ENCODE peak calls at places on chromosomes 12 and 14, in seven cellular contexts. O, V, J, H, A, Q and M are unnamed samples.

GRCh38 chr12:55933158-55933798 is 2.3 kb downstream of the DGKA start:
- DNase-seq in A (no peak), O (no peak), J (no peak), H (no peak), V (no peak), Q (no peak), M (no peak)

GRCh38 chr14:36910578-36910977 is 248.9 kb downstream of the PAX9 start:
- DNase-seq in Q (no peak), H (no peak), V (no peak), J (no peak), O (no peak), A (no peak), M (no peak)

GRCh38 chr14:93263416-93263815 is 56.4 kb downstream of the UBR7 start:
- DNase-seq in J (no peak), H (no peak), V (no peak), O (no peak), A (no peak), Q (no peak), M (no peak)

GRCh38 chr12:19688489-19688888 is 249.2 kb downstream of the AEBP2 start:
- DNase-seq in Q (no peak), J (no peak), A (no peak), H (no peak), V (no peak), O (no peak), M (no peak)

GRCh38 chr12:101715045-101715444 is 17.6 kb downstream of the CHPT1 start:
- DNase-seq in A (no peak), Q (no peak), O (no peak), J (no peak), H (no peak), V (no peak), M (no peak)

GRCh38 chr14:90518941-90519256 is 122.1 kb downstream of the CALM1 start:
- DNase-seq in Q (peak), O (peak), H (peak), V (peak), A (no peak), J (peak), M (no peak)

GRCh38 chr12:80262372-80263170 is 163.2 kb downstream of the OTOGL start:
- DNase-seq in V (no peak), A (no peak), O (no peak), H (no peak), J (no peak), Q (no peak), M (peak)

GRCh38 chr12:12336049-12336411 is 14.0 kb downstream of the MANSC1 start:
- DNase-seq in Q (peak), A (no peak), J (no peak), O (no peak), H (no peak), V (no peak), M (no peak)

GRCh38 chr14:104187121-104187889 is 48.9 kb downstream of the KIF26A start:
- DNase-seq in O (no peak), J (no peak), H (no peak), Q (no peak), V (no peak), A (no peak), M (no peak)

GRCh38 chr12:78101181-78101876 is 270.6 kb downstream of the NAV3 start:
- DNase-seq in H (no peak), O (no peak), Q (no peak), J (no peak), V (no peak), A (no peak), M (no peak)

GRCh38 chr12:18868673-18869072 is 130.8 kb downstream of the CAPZA3 start:
- DNase-seq in J (no peak), V (no peak), H (no peak), O (no peak), Q (no peak), A (no peak), M (peak)

GRCh38 chr14:102620413-102620812 is 28.0 kb downstream of the RCOR1 start:
- DNase-seq in A (no peak), J (no peak), V (no peak), O (no peak), Q (no peak), H (no peak), M (no peak)

GRCh38 chr14:61875483-61875882 is 113.3 kb downstream of the SNAPC1 start:
- DNase-seq in H (no peak), O (no peak), J (no peak), A (peak), Q (no peak), V (no peak), M (no peak)

GRCh38 chr12:53345486-53346195 is 9.5 kb upstream of the SP7 start:
- DNase-seq in A (peak), J (no peak), H (no peak), Q (no peak), V (no peak), O (no peak), M (no peak)

GRCh38 chr14:30252151-30252550 is 306.8 kb upstream of the G2E3 start:
- DNase-seq in O (no peak), H (no peak), A (no peak), J (no peak), Q (no peak), V (no peak), M (no peak)

GRCh38 chr14:59333235-59333634 is 131.9 kb downstream of the GPR135 start:
- DNase-seq in A (no peak), Q (no peak), H (no peak), V (no peak), J (no peak), O (no peak), M (no peak)